ENCODE peak calls at places on chromosomes 4 and X, in five cellular contexts. T is Calu3; B is AG09309; Q is activated CD4-positive, alpha-beta T cell treated with anti-CD3 and anti-CD28 coated beads for 48 hours; X is COR-L47. E is an unnamed sample.

GRCh38 chrX:45762699-45763647 is 562.3 kb upstream of the DIPK2B start:
- DNase-seq in T (no peak), B (no peak), Q (no peak), X (no peak), E (no peak)

GRCh38 chr4:83378426-83378825 is 43.8 kb upstream of the HPSE start:
- DNase-seq in T (no peak), B (no peak), Q (peak), X (peak), E (no peak)

GRCh38 chrX:42269186-42269585 is 345.8 kb upstream of the CASK start:
- DNase-seq in T (no peak), B (peak), Q (no peak), X (no peak), E (no peak)

GRCh38 chrX:12977761-12978204 is 2.9 kb downstream of the TMSB4X start:
- DNase-seq in T (no peak), B (no peak), Q (no peak), X (no peak), E (no peak)

GRCh38 chrX:47091149-47091775 is 13.0 kb downstream of the RGN start:
- DNase-seq in T (no peak), B (no peak), Q (no peak), X (no peak), E (no peak)

GRCh38 chr4:9765091-9765490 is 16.3 kb upstream of the DRD5 start:
- DNase-seq in T (peak), B (no peak), Q (peak), X (no peak), E (peak)

GRCh38 chr4:8700576-8700975 is 108.0 kb downstream of the CPZ start:
- DNase-seq in T (no peak), B (no peak), Q (no peak), X (no peak), E (peak)

GRCh38 chr4:140996757-140997156 is 136.5 kb downstream of the RNF150 start:
- DNase-seq in T (no peak), B (peak), Q (no peak), X (no peak), E (no peak)

GRCh38 chrX:101803451-101803850 is 128.4 kb downstream of the ZMAT1 start:
- DNase-seq in T (no peak), B (no peak), Q (no peak), X (no peak), E (no peak)

GRCh38 chrX:24243692-24244091 is 70.2 kb downstream of the SUPT20HL2 start:
- DNase-seq in T (no peak), B (peak), Q (no peak), X (no peak), E (no peak)

GRCh38 chr4:56668267-56668666 is 12.8 kb downstream of the HOPX start:
- DNase-seq in T (no peak), B (no peak), Q (no peak), X (no peak), E (no peak)

GRCh38 chr4:139553751-139554670 is 2.0 kb downstream of the SETD7 start:
- DNase-seq in T (no peak), B (no peak), Q (no peak), X (no peak), E (no peak)

E was measured in H9.